ENCODE peak calls at places on chromosomes 13 and 19, in eight cellular contexts. H is right cardiac atrium, G is MV-4-11, E is retinal pigment epithelial cell, Z is progenitor cell of endocrine pancreas, R is tibial nerve, F is HEK293T, X is T-cell. V is an unnamed sample.

GRCh38 chr13:33918199-33918932 is 100.4 kb downstream of the RFC3 start:
- DNase-seq in H (peak), G (peak), E (peak), Z (no peak), R (no peak), F (peak), X (no peak), V (no peak)

GRCh38 chr19:17275441-17276175 is 6.1 kb upstream of the ANKLE1 start:
- DNase-seq in H (no peak), G (no peak), E (no peak), Z (no peak), R (no peak), F (no peak), X (no peak), V (no peak)

GRCh38 chr19:7386308-7386707 is 37.6 kb downstream of the ARHGEF18 start:
- DNase-seq in H (no peak), G (no peak), E (no peak), Z (no peak), R (no peak), F (no peak), X (no peak), V (no peak)

GRCh38 chr19:17944301-17944700 is 11.5 kb downstream of the CCDC124 start:
- DNase-seq in H (no peak), G (no peak), E (peak), Z (no peak), R (no peak), F (no peak), X (no peak), V (no peak)

GRCh38 chr13:80712026-80712425 is 371.1 kb upstream of the SPRY2 start:
- DNase-seq in H (no peak), G (peak), E (no peak), Z (no peak), R (no peak), F (no peak), X (no peak), V (no peak)

GRCh38 chr13:111315347-111315995 is 5.0 kb upstream of the TEX29 start:
- DNase-seq in H (no peak), G (no peak), E (no peak), Z (no peak), R (no peak), F (no peak), X (no peak), V (no peak)

GRCh38 chr13:50617134-50617721 is 226.3 kb downstream of the DLEU7 start:
- DNase-seq in H (no peak), G (peak), E (no peak), Z (no peak), R (no peak), F (no peak), X (no peak), V (no peak)

GRCh38 chr13:82717249-82717648 is 1165.0 kb downstream of the SLITRK1 start:
- DNase-seq in H (no peak), G (no peak), E (peak), Z (no peak), R (no peak), F (no peak), X (no peak), V (no peak)

GRCh38 chr19:907183-907853 is 5.7 kb downstream of the R3HDM4 start:
- DNase-seq in H (no peak), G (no peak), E (no peak), Z (no peak), R (no peak), F (no peak), X (no peak), V (no peak)

GRCh38 chr19:11164879-11165406 is 9.4 kb upstream of the SPC24 start:
- DNase-seq in H (peak), G (no peak), E (no peak), Z (no peak), R (peak), F (no peak), X (no peak), V (no peak)

GRCh38 chr13:34627499-34627898 is 314.6 kb upstream of the NBEA start:
- DNase-seq in H (no peak), G (no peak), E (no peak), Z (no peak), R (no peak), F (no peak), X (no peak), V (no peak)

GRCh38 chr19:48480476-48481190 is 11.5 kb downstream of the CYTH2 start:
- DNase-seq in H (no peak), G (peak), E (no peak), Z (no peak), R (peak), F (no peak), X (peak), V (no peak)

GRCh38 chr13:94305934-94306333 is 173.5 kb downstream of the DCT start:
- DNase-seq in H (no peak), G (no peak), E (no peak), Z (no peak), R (no peak), F (no peak), X (no peak), V (no peak)

GRCh38 chr19:40923934-40924391 is 41.9 kb upstream of the CYP2A7 start:
- DNase-seq in H (no peak), G (no peak), E (no peak), Z (no peak), R (no peak), F (no peak), X (no peak), V (no peak)